ENCODE peak calls at places on chromosomes 1 and 21, in six cellular contexts. One of them, this sample, is unnamed.

GRCh38 chr1:55210990-55211389 is 4.2 kb downstream of the USP24 start:
- DNase-seq in WTC11: no peak
- DNase-seq in AG08396: no peak
- DNase-seq in PC-3: no peak
- DNase-seq in activated T-cell treated with anti-CD3 and anti-CD28 coated beads for 24 hours: no peak
- DNase-seq in hepatocyte: no peak
- DNase-seq in this sample: no peak

GRCh38 chr21:46326110-46326703 is 2.3 kb downstream of the PCNT start:
- DNase-seq in PC-3: peak; percentile 22
- DNase-seq in activated T-cell treated with anti-CD3 and anti-CD28 coated beads for 24 hours: no peak
- DNase-seq in hepatocyte: no peak
- DNase-seq in WTC11: no peak
- DNase-seq in AG08396: no peak
- DNase-seq in this sample: no peak

GRCh38 chr1:15760520-15761211 is 2.1 kb downstream of the FBLIM1 start:
- DNase-seq in hepatocyte: peak; percentile 56
- DNase-seq in AG08396: peak; percentile 76
- DNase-seq in WTC11: no peak
- DNase-seq in activated T-cell treated with anti-CD3 and anti-CD28 coated beads for 24 hours: no peak
- DNase-seq in PC-3: peak; percentile 76
- DNase-seq in this sample: no peak

GRCh38 chr1:57986432-57986831 is 560.1 kb downstream of the OMA1 start:
- DNase-seq in activated T-cell treated with anti-CD3 and anti-CD28 coated beads for 24 hours: no peak
- DNase-seq in PC-3: no peak
- DNase-seq in hepatocyte: no peak
- DNase-seq in AG08396: no peak
- DNase-seq in WTC11: no peak
- DNase-seq in this sample: no peak

GRCh38 chr1:46520063-46520911 is 30.7 kb downstream of the DMBX1 start:
- DNase-seq in AG08396: peak; percentile 91
- DNase-seq in hepatocyte: peak; percentile 74
- DNase-seq in PC-3: peak; percentile 87
- DNase-seq in WTC11: peak; percentile 51
- DNase-seq in activated T-cell treated with anti-CD3 and anti-CD28 coated beads for 24 hours: no peak
- DNase-seq in this sample: no peak

GRCh38 chr1:245277276-245277675 is 122.5 kb downstream of the KIF26B start:
- DNase-seq in WTC11: peak; percentile 65
- DNase-seq in PC-3: peak; percentile 23
- DNase-seq in hepatocyte: no peak
- DNase-seq in activated T-cell treated with anti-CD3 and anti-CD28 coated beads for 24 hours: no peak
- DNase-seq in AG08396: no peak
- DNase-seq in this sample: no peak

GRCh38 chr1:214708321-214708960 is 105.4 kb downstream of the CENPF start:
- DNase-seq in PC-3: peak; percentile 58
- DNase-seq in WTC11: no peak
- DNase-seq in AG08396: no peak
- DNase-seq in activated T-cell treated with anti-CD3 and anti-CD28 coated beads for 24 hours: no peak
- DNase-seq in hepatocyte: no peak
- DNase-seq in this sample: no peak

GRCh38 chr1:72178266-72178665 is 104.1 kb downstream of the NEGR1 start:
- DNase-seq in AG08396: peak; percentile 7
- DNase-seq in hepatocyte: no peak
- DNase-seq in WTC11: no peak
- DNase-seq in PC-3: peak; percentile 20
- DNase-seq in activated T-cell treated with anti-CD3 and anti-CD28 coated beads for 24 hours: no peak
- DNase-seq in this sample: no peak

GRCh38 chr1:149844096-149844495 is 55.3 kb upstream of the BOLA1 start:
- DNase-seq in AG08396: peak; percentile 32
- DNase-seq in activated T-cell treated with anti-CD3 and anti-CD28 coated beads for 24 hours: no peak
- DNase-seq in hepatocyte: peak; percentile 20
- DNase-seq in PC-3: peak; percentile 84
- DNase-seq in WTC11: no peak
- DNase-seq in this sample: no peak

GRCh38 chr1:8554956-8555534 is 237.1 kb downstream of the SLC45A1 start:
- DNase-seq in AG08396: peak; percentile 5
- DNase-seq in hepatocyte: no peak
- DNase-seq in PC-3: peak; percentile 10
- DNase-seq in activated T-cell treated with anti-CD3 and anti-CD28 coated beads for 24 hours: no peak
- DNase-seq in WTC11: no peak
- DNase-seq in this sample: peak; percentile 41

GRCh38 chr21:44449473-44450363 is 5.6 kb upstream of the LRRC3 start:
- DNase-seq in PC-3: no peak
- DNase-seq in activated T-cell treated with anti-CD3 and anti-CD28 coated beads for 24 hours: no peak
- DNase-seq in WTC11: no peak
- DNase-seq in hepatocyte: no peak
- DNase-seq in AG08396: no peak
- DNase-seq in this sample: no peak

GRCh38 chr1:75083848-75084514 is 50.2 kb upstream of the LHX8 start:
- DNase-seq in AG08396: no peak
- DNase-seq in activated T-cell treated with anti-CD3 and anti-CD28 coated beads for 24 hours: no peak
- DNase-seq in PC-3: no peak
- DNase-seq in WTC11: no peak
- DNase-seq in hepatocyte: no peak
- DNase-seq in this sample: no peak

GRCh38 chr1:221286399-221286798 is 407.2 kb downstream of the HLX start:
- DNase-seq in AG08396: no peak
- DNase-seq in hepatocyte: no peak
- DNase-seq in WTC11: no peak
- DNase-seq in activated T-cell treated with anti-CD3 and anti-CD28 coated beads for 24 hours: no peak
- DNase-seq in PC-3: no peak
- DNase-seq in this sample: no peak

GRCh38 chr1:200388791-200389190 is 21.0 kb downstream of the ZNF281 start:
- DNase-seq in hepatocyte: no peak
- DNase-seq in WTC11: no peak
- DNase-seq in PC-3: no peak
- DNase-seq in AG08396: no peak
- DNase-seq in activated T-cell treated with anti-CD3 and anti-CD28 coated beads for 24 hours: no peak
- DNase-seq in this sample: no peak

GRCh38 chr21:38766987-38767722 is 38.6 kb upstream of the ETS2 start:
- DNase-seq in activated T-cell treated with anti-CD3 and anti-CD28 coated beads for 24 hours: peak; percentile 62
- DNase-seq in AG08396: no peak
- DNase-seq in PC-3: no peak
- DNase-seq in hepatocyte: no peak
- DNase-seq in WTC11: no peak
- DNase-seq in this sample: no peak

GRCh38 chr1:101239095-101240040 is 2.5 kb downstream of the S1PR1 start:
- DNase-seq in WTC11: no peak
- DNase-seq in activated T-cell treated with anti-CD3 and anti-CD28 coated beads for 24 hours: peak; percentile 42
- DNase-seq in PC-3: no peak
- DNase-seq in hepatocyte: no peak
- DNase-seq in AG08396: peak; percentile 11
- DNase-seq in this sample: no peak

GRCh38 chr1:8711161-8711560 is 106.3 kb downstream of the RERE start:
- DNase-seq in AG08396: no peak
- DNase-seq in WTC11: no peak
- DNase-seq in PC-3: no peak
- DNase-seq in hepatocyte: no peak
- DNase-seq in activated T-cell treated with anti-CD3 and anti-CD28 coated beads for 24 hours: no peak
- DNase-seq in this sample: no peak

GRCh38 chr1:12182410-12182946 is 15.7 kb downstream of the TNFRSF1B start:
- DNase-seq in AG08396: no peak
- DNase-seq in hepatocyte: no peak
- DNase-seq in WTC11: no peak
- DNase-seq in PC-3: no peak
- DNase-seq in activated T-cell treated with anti-CD3 and anti-CD28 coated beads for 24 hours: no peak
- DNase-seq in this sample: no peak

GRCh38 chr1:228379165-228379460 is 27.5 kb downstream of the TRIM11 start:
- DNase-seq in hepatocyte: peak; percentile 43
- DNase-seq in activated T-cell treated with anti-CD3 and anti-CD28 coated beads for 24 hours: peak; percentile 4
- DNase-seq in WTC11: peak; percentile 44
- DNase-seq in AG08396: no peak
- DNase-seq in PC-3: no peak
- DNase-seq in this sample: no peak

This sample was measured in HL-60.